ENCODE peak calls at places on chromosomes 13 and 19, in nine cellular contexts. X is NT2/D1, S is tibial nerve, A is endodermal cell, Y is MM.1S, C is AG10803, Z is HCT116, P is cardiac fibroblast, V is heart right ventricle. H is an unnamed sample.

GRCh38 chr13:97280478-97280877 is 58.3 kb downstream of the MBNL2 start:
- DNase-seq in X (no peak), S (no peak), A (no peak), Y (no peak), C (peak), Z (no peak), P (no peak), V (no peak), H (no peak)

GRCh38 chr13:28327761-28328607 is 166.9 kb downstream of the FLT1 start:
- DNase-seq in X (no peak), S (no peak), A (no peak), Y (no peak), C (no peak), Z (no peak), P (peak), V (no peak), H (no peak)

GRCh38 chr13:113730145-113730750 is 28.8 kb upstream of the TMEM255B start:
- DNase-seq in X (no peak), S (no peak), A (no peak), Y (no peak), C (no peak), Z (no peak), P (no peak), V (no peak), H (no peak)

GRCh38 chr19:56637976-56638555 is 4.9 kb upstream of the SMIM17 start:
- DNase-seq in X (peak), S (no peak), A (peak), Y (peak), C (peak), Z (no peak), P (peak), V (peak), H (no peak)

GRCh38 chr13:27359203-27359821 is 65.1 kb upstream of the GTF3A start:
- DNase-seq in X (no peak), S (no peak), A (peak), Y (peak), C (peak), Z (peak), P (peak), V (peak), H (peak)

GRCh38 chr19:28235606-28236125 is 977.3 kb downstream of the UQCRFS1 start:
- DNase-seq in X (no peak), S (no peak), A (no peak), Y (no peak), C (no peak), Z (no peak), P (no peak), V (no peak), H (no peak)

GRCh38 chr19:811511-812048 is 10.2 kb downstream of the PLPPR3 start:
- DNase-seq in X (no peak), S (no peak), A (peak), Y (no peak), C (no peak), Z (no peak), P (no peak), V (no peak), H (no peak)

GRCh38 chr13:40483601-40484000 is 182.8 kb downstream of the FOXO1 start:
- DNase-seq in X (no peak), S (no peak), A (no peak), Y (no peak), C (no peak), Z (no peak), P (no peak), V (peak), H (no peak)

GRCh38 chr13:45482571-45483173 is 17.9 kb downstream of the COG3 start:
- DNase-seq in X (no peak), S (no peak), A (no peak), Y (no peak), C (peak), Z (no peak), P (peak), V (no peak), H (no peak)

GRCh38 chr19:36032251-36033104 is at the start of gene CLIP3:
- DNase-seq in X (no peak), S (no peak), A (peak), Y (no peak), C (peak), Z (no peak), P (peak), V (peak), H (peak)

GRCh38 chr13:106566682-106567420 is 1.1 kb downstream of the ARGLU1 start:
- DNase-seq in X (peak), S (peak), A (peak), Y (peak), C (peak), Z (no peak), P (peak), V (peak), H (peak)

GRCh38 chr13:111577429-111577828 is 257.0 kb downstream of the TEX29 start:
- DNase-seq in X (no peak), S (no peak), A (no peak), Y (no peak), C (no peak), Z (no peak), P (no peak), V (no peak), H (no peak)

GRCh38 chr13:103952183-103952582 is 886.0 kb upstream of the SLC10A2 start:
- DNase-seq in X (no peak), S (no peak), A (no peak), Y (no peak), C (no peak), Z (no peak), P (peak), V (no peak), H (no peak)

GRCh38 chr19:20912973-20913372 is 10.1 kb upstream of the ZNF85 start:
- DNase-seq in X (no peak), S (no peak), A (no peak), Y (no peak), C (no peak), Z (no peak), P (no peak), V (no peak), H (no peak)

GRCh38 chr19:824885-825284 is 2.8 kb upstream of the AZU1 start:
- DNase-seq in X (no peak), S (no peak), A (peak), Y (no peak), C (no peak), Z (no peak), P (no peak), V (no peak), H (no peak)

GRCh38 chr19:42466521-42467436 is 24.0 kb upstream of the CXCL17 start:
- DNase-seq in X (no peak), S (no peak), A (no peak), Y (no peak), C (peak), Z (no peak), P (peak), V (no peak), H (no peak)

GRCh38 chr19:8459520-8460260 is 14.9 kb downstream of the HNRNPM start:
- DNase-seq in X (no peak), S (no peak), A (no peak), Y (no peak), C (peak), Z (no peak), P (peak), V (no peak), H (no peak)
- H3K4me3 ChIP-seq in X (no peak), S (no peak), A (no peak), Y (no peak), C (no peak), Z (no peak), P (no peak), V (no peak), H (no peak)

GRCh38 chr19:13053761-13054604 is 48.7 kb downstream of the LYL1 start:
- DNase-seq in X (no peak), S (peak), A (peak), Y (no peak), C (peak), Z (peak), P (peak), V (peak), H (peak)
- H3K4me3 ChIP-seq in X (no peak), S (no peak), A (no peak), Y (no peak), C (peak), Z (peak), P (no peak), V (peak), H (no peak)

GRCh38 chr19:3368848-3369336 is 2.5 kb downstream of the NFIC start:
- DNase-seq in X (no peak), S (no peak), A (peak), Y (no peak), C (peak), Z (no peak), P (peak), V (no peak), H (no peak)
- H3K4me3 ChIP-seq in X (peak), S (peak), A (no peak), Y (no peak), C (peak), Z (no peak), P (peak), V (peak), H (peak)

DNA sequence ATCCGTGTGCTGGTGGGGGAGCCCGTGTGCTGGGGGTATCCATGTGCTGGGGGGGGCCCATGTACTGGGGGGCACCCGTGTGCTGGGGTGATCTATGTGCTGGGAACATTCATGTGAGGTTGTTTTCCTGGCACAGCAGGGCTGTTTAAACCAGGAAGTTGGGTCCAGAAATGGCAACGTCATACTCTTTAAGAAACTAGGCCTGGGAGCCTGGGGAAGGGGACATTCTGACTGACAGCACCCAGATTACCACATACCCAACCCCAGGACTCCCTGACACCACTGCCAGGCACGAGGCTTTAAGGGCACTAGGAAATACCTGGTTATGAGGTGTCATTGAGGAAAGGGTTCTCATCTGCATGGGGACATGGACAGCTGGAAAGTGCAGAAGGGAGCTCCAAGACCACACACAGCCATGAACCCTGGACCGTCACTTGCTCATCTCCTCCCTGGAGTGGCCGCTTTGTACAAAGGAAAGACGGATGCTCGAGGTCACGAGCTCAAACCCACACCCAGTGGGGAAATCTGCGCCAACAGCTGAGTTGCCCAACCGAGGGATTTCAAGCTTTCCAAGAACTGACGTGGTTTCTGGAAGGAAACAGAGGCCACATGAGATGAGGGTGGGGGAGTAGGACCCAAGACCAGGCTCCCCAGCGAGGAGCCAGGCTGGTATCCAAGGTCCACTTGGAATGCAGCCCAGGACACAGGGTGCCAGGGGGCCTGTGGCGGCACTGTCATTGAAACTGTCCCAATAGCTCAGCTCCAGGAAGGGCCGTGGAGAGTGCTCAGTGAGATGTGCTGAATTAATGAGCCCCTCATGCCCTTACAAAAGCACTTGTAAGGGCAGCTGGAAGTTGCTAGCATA is 40.9 kb downstream of the RAB20 start:
- DNase-seq in X (no peak), S (peak), A (no peak), Y (no peak), C (peak), Z (no peak), P (peak), V (peak), H (peak)
- H3K4me3 ChIP-seq in X (no peak), S (no peak), A (no peak), Y (no peak), C (no peak), Z (no peak), P (no peak), V (no peak), H (no peak)

GRCh38 chr19:18306903-18307681 is 15.8 kb downstream of the LSM4 start:
- DNase-seq in X (no peak), S (no peak), A (peak), Y (no peak), C (no peak), Z (no peak), P (no peak), V (no peak), H (no peak)
- H3K4me3 ChIP-seq in X (no peak), S (no peak), A (no peak), Y (no peak), C (no peak), Z (no peak), P (no peak), V (no peak), H (no peak)

DNA sequence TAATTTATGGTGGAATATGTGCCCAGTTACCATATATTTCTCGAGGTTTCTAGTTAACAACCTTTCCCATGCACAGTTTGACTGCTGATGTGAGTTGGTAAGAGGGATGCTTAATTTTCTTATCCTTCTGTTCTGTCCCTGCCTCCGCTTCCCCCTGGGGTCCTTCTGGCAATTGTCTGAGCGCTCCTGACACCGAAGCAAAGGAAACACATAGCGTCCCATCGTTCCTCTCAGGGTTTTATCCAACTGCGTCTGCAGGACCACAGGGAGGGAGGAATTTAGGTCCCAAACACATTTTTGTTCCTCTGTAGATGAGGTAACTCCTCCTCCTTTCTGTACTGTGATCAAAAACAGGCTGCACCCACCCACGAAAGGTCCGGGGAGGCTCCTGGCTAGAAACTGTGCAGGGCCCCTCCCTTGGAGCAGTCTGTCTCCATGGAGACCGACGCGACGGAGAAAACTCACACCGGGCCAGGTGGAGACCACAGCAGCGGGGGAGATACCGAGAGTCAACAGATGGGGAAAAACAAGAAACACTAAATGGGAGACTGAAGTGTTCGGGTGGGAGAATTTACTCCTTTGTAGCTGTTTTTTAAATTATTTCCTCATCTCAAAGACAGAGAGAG is 191.9 kb upstream of the NBEA start:
- DNase-seq in X (no peak), S (no peak), A (peak), Y (no peak), C (no peak), Z (no peak), P (no peak), V (peak), H (no peak)
- H3K4me3 ChIP-seq in X (no peak), S (peak), A (peak), Y (no peak), C (peak), Z (no peak), P (no peak), V (peak), H (peak)

GRCh38 chr13:48431987-48432615 is 19.2 kb upstream of the LPAR6 start:
- DNase-seq in X (no peak), S (no peak), A (no peak), Y (no peak), C (peak), Z (no peak), P (peak), V (no peak), H (no peak)
- H3K4me3 ChIP-seq in X (no peak), S (no peak), A (no peak), Y (no peak), C (no peak), Z (no peak), P (no peak), V (peak), H (no peak)

H was measured in sigmoid colon.